ENCODE peak calls at places on chromosomes 12 and 14, in six cellular contexts. D is fibroblast of pulmonary artery, Y is fibroblast of the aortic adventitia, X is cardiac fibroblast, I is tibial artery, L is adrenal gland. R is an unnamed sample.

GRCh38 chr12:98653866-98654493 is 8.9 kb downstream of the APAF1 start:
- DNase-seq in D (peak), Y (peak), X (peak), I (no peak), L (no peak), R (peak)

GRCh38 chr12:41188841-41189394 is 798 bp downstream of the PDZRN4 start:
- DNase-seq in D (no peak), Y (no peak), X (no peak), I (peak), L (no peak), R (no peak)

GRCh38 chr14:39265741-39266588 is 32.2 kb downstream of the MIA2 start:
- DNase-seq in D (peak), Y (peak), X (peak), I (no peak), L (peak), R (peak)

GRCh38 chr14:92914087-92914656 is 8.8 kb upstream of the CHGA start:
- DNase-seq in D (peak), Y (peak), X (peak), I (no peak), L (peak), R (no peak)

GRCh38 chr12:50072198-50072907 is 12.8 kb upstream of the SMARCD1 start:
- DNase-seq in D (no peak), Y (no peak), X (no peak), I (no peak), L (no peak), R (no peak)

GRCh38 chr12:124742702-124743101 is 121.0 kb downstream of the SCARB1 start:
- DNase-seq in D (no peak), Y (no peak), X (no peak), I (no peak), L (no peak), R (no peak)

GRCh38 chr12:116881325-116881866 is at the start of gene HRK:
- DNase-seq in D (no peak), Y (no peak), X (no peak), I (no peak), L (no peak), R (no peak)

GRCh38 chr12:2588345-2588744 is 206.4 kb upstream of the FKBP4 start:
- DNase-seq in D (no peak), Y (no peak), X (no peak), I (no peak), L (no peak), R (no peak)

GRCh38 chr14:64673748-64674147 is 30.5 kb upstream of the PLEKHG3 start:
- DNase-seq in D (no peak), Y (no peak), X (no peak), I (no peak), L (no peak), R (no peak)

GRCh38 chr12:91622981-91623380 is 440.4 kb upstream of the DCN start:
- DNase-seq in D (no peak), Y (no peak), X (no peak), I (no peak), L (no peak), R (no peak)

GRCh38 chr12:1830981-1831930 is 10.9 kb downstream of the LRTM2 start:
- DNase-seq in D (peak), Y (peak), X (peak), I (no peak), L (peak), R (peak)

GRCh38 chr14:84065811-84066210 is 1464.1 kb upstream of the FLRT2 start:
- DNase-seq in D (no peak), Y (no peak), X (no peak), I (no peak), L (no peak), R (no peak)
- TF ChIP-seq CTCF in D (no peak), Y (no peak), X (no peak), I (no peak), L (no peak), R (no peak)

GRCh38 chr14:101584049-101584859 is 23.0 kb downstream of the DIO3 start:
- DNase-seq in D (peak), Y (peak), X (peak), I (peak), L (no peak), R (no peak)
- H3K4me3 ChIP-seq in D (no peak), Y (no peak), X (no peak), I (peak), L (no peak), R (no peak)

GRCh38 chr12:128794661-128795529 is 28.9 kb downstream of the SLC15A4 start:
- DNase-seq in D (no peak), Y (no peak), X (no peak), I (no peak), L (no peak), R (no peak)

GRCh38 chr12:128797119-128798118 is 26.3 kb downstream of the SLC15A4 start:
- DNase-seq in D (peak), Y (peak), X (no peak), I (no peak), L (no peak), R (no peak)

GRCh38 chr12:128798543-128799341 is 25.0 kb downstream of the SLC15A4 start:
- DNase-seq in D (peak), Y (no peak), X (no peak), I (no peak), L (no peak), R (no peak)

GRCh38 chr12:128795530-128796361 is 28.0 kb downstream of the SLC15A4 start:
- DNase-seq in D (no peak), Y (no peak), X (no peak), I (no peak), L (no peak), R (no peak)

GRCh38 chr12:128796439-128797118 is 27.2 kb downstream of the SLC15A4 start:
- DNase-seq in D (no peak), Y (no peak), X (no peak), I (no peak), L (no peak), R (no peak)
- TF ChIP-seq CTCF in D (no peak), Y (no peak), X (no peak), I (no peak), L (no peak), R (no peak)

GRCh38 chr12:32875990-32876389 is 20.6 kb downstream of the PKP2 start:
- DNase-seq in D (no peak), Y (no peak), X (peak), I (no peak), L (no peak), R (no peak)

GRCh38 chr12:32874083-32874482 is 22.5 kb downstream of the PKP2 start:
- DNase-seq in D (no peak), Y (no peak), X (no peak), I (no peak), L (no peak), R (no peak)

GRCh38 chr12:32868885-32869284 is 27.7 kb downstream of the PKP2 start:
- DNase-seq in D (no peak), Y (no peak), X (no peak), I (no peak), L (no peak), R (no peak)

GRCh38 chr12:32874926-32875325 is 21.7 kb downstream of the PKP2 start:
- DNase-seq in D (no peak), Y (no peak), X (no peak), I (no peak), L (no peak), R (no peak)

DNA sequence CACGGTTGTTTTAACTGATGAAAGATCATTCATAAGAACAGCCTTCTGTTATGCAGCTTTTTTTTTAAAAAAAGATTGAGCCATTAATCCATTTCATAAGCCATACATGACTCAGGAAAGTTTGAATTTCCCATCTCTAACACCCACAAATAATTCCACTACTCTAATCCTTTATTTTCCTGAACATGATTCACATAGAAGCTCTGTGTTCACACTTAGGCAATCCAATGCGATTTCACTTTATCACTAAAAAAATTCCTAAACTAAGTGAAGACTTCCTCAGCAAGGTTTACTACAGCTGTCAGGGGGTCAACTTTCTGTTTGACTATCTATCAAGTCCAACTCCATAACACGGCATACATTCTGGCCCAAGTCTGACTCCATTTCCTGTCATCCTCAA is 25.9 kb downstream of the PKP2 start:
- DNase-seq in D (peak), Y (no peak), X (peak), I (no peak), L (no peak), R (no peak)
- H3K4me3 ChIP-seq in D (no peak), Y (no peak), X (no peak), I (no peak), L (no peak), R (no peak)

DNA sequence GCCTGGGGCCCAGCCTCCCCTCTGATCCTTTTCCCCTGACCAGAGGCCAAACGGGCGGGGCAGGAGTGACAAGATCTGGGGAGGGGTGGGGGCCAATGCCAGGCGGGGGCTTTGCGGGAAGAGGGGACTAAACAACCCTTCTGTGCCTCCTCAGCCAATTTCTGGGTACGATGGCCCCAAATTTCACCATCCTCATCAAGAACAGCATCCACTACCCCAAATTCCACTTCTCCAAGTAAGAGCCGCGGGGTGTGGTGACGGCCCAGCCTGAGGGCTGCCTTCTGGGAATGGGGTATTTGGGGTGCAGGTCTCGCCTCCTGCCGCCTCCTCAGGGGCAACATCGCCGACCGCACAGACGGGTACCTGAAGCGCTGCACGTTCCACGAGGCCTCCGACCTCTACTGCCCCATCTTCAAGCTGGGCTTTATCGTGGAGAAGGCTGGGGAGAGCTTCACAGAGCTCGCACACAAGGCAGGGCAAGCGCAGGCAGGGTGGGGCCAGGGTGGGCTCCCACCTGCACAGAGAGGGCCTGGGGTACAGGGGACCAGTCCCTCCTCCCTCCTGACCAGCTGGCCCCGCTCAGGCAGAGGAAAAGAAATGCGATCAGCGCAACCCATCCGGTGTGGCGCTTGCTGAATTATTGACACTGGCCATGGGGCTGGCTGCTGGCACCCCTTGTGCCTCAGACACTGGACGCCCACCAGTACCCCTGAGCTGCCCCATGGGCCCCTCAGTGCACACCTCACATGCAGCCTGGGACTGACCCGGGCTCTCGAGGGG is 1.7 kb downstream of the P2RX2 start:
- DNase-seq in D (no peak), Y (no peak), X (no peak), I (no peak), L (no peak), R (no peak)
- TF ChIP-seq CTCF in D (no peak), Y (no peak), X (no peak), I (no peak), L (no peak), R (no peak)

DNA sequence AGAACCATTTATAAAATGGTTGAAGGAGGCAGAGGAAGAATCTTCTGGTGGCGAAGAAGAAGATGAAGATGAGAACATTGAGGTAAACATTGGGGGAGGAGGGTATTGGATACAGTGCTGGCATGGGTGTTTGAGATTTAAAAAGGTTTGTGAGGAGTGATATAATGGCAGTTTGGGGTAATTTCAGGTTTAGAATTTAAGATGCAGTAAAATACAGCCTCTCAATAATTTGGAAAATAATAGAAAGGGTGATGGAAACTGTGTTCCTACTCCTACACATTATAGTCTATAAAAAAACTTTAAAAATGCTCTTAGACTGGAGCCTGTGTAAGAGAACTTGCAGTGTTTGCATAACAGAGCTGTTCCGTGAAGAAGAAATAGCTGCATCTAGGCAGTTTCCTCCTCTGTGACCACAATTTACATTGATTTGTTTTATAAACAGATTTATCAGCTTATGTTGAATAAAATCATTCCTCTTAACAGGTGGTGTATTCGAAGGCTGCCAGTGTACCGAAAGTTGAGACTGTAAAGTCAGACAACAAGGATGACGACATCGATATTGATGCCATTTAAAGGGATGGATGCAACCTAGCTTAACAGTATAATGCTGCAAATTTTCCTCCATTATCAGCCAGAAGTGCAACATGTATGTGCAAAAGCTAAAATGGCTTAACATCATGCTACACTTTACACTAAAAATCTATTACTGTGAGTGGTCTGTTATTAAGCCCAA is 6.6 kb downstream of the EIF5 start:
- DNase-seq in D (no peak), Y (no peak), X (no peak), I (no peak), L (no peak), R (no peak)
- H3K4me3 ChIP-seq in D (no peak), Y (no peak), X (no peak), I (no peak), L (no peak), R (no peak)

GRCh38 chr12:48182659-48183058 is 785 bp upstream of the CCDC184 start:
- DNase-seq in D (no peak), Y (no peak), X (no peak), I (no peak), L (no peak), R (no peak)

GRCh38 chr12:48177985-48178384 is 5.5 kb upstream of the CCDC184 start:
- DNase-seq in D (no peak), Y (no peak), X (no peak), I (no peak), L (no peak), R (no peak)

GRCh38 chr12:48180857-48181495 is 2.5 kb upstream of the CCDC184 start:
- DNase-seq in D (no peak), Y (no peak), X (no peak), I (no peak), L (no peak), R (no peak)

GRCh38 chr12:48183091-48183875 is at the start of gene CCDC184:
- DNase-seq in D (peak), Y (peak), X (peak), I (peak), L (peak), R (no peak)

GRCh38 chr12:48180424-48180823 is 3.0 kb upstream of the CCDC184 start:
- DNase-seq in D (no peak), Y (no peak), X (no peak), I (no peak), L (no peak), R (no peak)
- TF ChIP-seq CTCF in D (no peak), Y (no peak), X (no peak), I (no peak), L (no peak), R (no peak)

GRCh38 chr14:61584258-61584657 is 111.1 kb upstream of the HIF1A start:
- DNase-seq in D (peak), Y (peak), X (peak), I (no peak), L (no peak), R (no peak)

GRCh38 chr14:61587397-61587713 is 108.0 kb upstream of the HIF1A start:
- DNase-seq in D (no peak), Y (no peak), X (no peak), I (no peak), L (no peak), R (no peak)

GRCh38 chr14:61585598-61586538 is 109.4 kb upstream of the HIF1A start:
- DNase-seq in D (peak), Y (peak), X (peak), I (peak), L (peak), R (no peak)

GRCh38 chr14:61588419-61588901 is 106.9 kb upstream of the HIF1A start:
- DNase-seq in D (peak), Y (peak), X (peak), I (peak), L (no peak), R (no peak)

GRCh38 chr14:61586539-61587396 is 108.5 kb upstream of the HIF1A start:
- DNase-seq in D (peak), Y (peak), X (peak), I (peak), L (no peak), R (no peak)
- H3K4me3 ChIP-seq in D (no peak), Y (no peak), X (no peak), I (no peak), L (no peak), R (no peak)

GRCh38 chr14:96497087-96497486 is 5.1 kb upstream of the PAPOLA start:
- DNase-seq in D (no peak), Y (no peak), X (no peak), I (no peak), L (no peak), R (no peak)

GRCh38 chr14:96497586-96497985 is 4.6 kb upstream of the PAPOLA start:
- DNase-seq in D (no peak), Y (no peak), X (no peak), I (no peak), L (no peak), R (no peak)

GRCh38 chr14:96502621-96503251 is 554 bp downstream of the PAPOLA start:
- DNase-seq in D (peak), Y (peak), X (peak), I (peak), L (peak), R (no peak)

GRCh38 chr14:96501383-96501745 is 818 bp upstream of the PAPOLA start:
- DNase-seq in D (no peak), Y (no peak), X (no peak), I (no peak), L (no peak), R (no peak)

DNA sequence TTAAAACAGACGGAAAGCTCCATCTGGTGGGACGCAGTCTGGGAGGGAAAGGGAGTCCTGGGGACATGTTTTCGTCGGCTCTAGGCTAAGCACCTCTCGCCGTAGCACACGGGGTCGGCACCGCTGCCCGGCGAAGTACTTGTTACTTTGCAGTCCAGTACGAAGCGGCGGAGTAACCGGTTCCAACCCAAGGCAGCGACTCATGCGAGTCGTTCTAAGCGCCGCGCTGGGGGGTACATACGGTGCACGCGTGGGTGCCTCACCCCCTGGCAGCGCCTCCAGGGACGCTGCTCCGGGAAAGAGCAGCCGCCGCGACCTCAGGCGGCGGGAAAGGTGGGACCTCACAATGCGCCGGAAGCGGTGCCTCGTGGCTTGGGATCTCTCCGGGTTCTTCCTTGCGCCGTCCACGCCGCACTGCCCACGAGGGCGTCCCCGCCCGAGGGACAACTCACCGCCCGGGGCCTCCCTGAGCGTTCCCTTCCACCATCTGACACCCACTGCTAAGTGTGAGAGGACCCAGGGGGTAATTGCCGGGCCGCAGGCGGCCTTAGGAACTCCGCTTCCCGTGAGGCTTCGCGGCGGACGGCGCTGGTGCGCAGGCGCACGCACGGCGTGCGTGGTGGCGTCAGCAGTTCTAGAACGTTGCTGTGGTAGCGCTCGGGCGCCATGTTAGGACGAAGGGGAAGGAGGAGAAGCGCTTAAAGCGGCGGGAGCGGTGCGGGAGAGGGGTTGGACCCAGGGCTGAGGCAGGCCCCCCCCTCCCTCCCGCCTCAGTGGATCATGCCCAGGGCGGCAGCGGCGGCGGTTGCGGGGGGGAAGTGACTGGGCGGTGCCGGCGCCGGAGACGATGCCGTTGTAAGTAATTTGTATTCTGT is at the start of gene PAPOLA:
- DNase-seq in D (peak), Y (peak), X (peak), I (peak), L (peak), R (peak)
- TF ChIP-seq CTCF in D (no peak), Y (no peak), X (peak), I (no peak), L (peak), R (no peak)

DNA sequence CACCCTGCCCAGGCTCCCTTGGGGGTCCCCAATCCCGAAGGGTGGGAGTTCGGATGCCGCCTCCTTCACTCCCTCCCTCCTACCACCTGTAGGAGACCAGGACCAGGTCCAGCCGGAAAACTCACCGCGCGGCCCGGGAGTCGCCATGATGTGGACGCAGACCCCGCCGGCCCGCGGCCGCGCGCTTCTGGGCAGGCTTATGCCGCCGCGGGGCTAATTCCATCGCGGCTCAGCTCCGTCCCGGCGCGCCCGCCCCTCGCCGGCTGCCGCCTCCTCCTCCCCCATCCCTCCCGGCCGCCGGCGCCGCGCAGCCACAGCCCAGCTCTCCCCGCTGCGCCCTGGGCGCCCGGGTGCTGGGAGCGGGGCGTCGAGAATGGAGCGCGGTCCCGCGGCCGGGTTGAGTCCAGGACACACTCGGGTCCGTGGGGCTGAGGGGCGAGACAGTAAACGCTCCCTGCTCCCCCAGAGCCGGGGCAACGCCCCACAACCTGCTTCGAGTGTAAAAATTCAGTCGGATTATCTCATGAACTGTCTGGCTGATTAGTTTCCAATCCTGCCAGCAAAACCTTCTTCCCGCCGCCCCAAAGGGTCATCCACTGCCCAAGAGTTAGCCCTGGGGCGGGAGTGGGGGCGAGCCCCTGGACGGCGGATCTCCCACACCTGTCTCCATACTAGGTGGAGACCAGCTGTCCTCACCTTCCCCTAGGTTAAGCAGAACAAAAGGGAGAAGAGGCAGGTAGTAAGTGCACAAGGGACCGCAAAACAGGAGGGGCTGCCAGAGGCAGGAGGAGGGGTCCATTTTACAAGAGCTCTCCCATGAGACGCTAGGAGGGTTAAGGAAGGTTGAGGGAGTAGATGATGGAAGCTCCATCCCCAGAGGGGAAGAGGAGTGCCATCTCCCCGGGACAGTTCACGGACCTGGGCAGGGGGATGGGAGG is at the start of gene ANO2:
- DNase-seq in D (no peak), Y (no peak), X (peak), I (no peak), L (no peak), R (no peak)
- H3K4me3 ChIP-seq in D (peak), Y (peak), X (peak), I (peak), L (no peak), R (peak)